ENCODE peak calls at places on chromosomes 12 and 14, in nine cellular contexts. One of them, this sample, is unnamed.
A peak's percentile ranks its signal among the peaks of the same experiment; 100 is the strongest.

GRCh38 chr12:46774011-46774633 is 51.7 kb downstream of the SLC38A4 start:
- DNase-seq in G401: no peak
- DNase-seq in HEK293T: no peak
- DNase-seq in stimulated activated CD4-positive, alpha-beta T cell treated with anti-CD3 and anti-CD28 coated beads, TNF-alpha, amount 100 ng/mL, for 4 hours: no peak
- DNase-seq in aorta: no peak
- DNase-seq in IMR-90: peak; percentile 48
- DNase-seq in cortex of kidney: no peak
- DNase-seq in mesothelial cell of epicardium: no peak
- DNase-seq in mesendoderm: no peak
- DNase-seq in this sample: no peak

GRCh38 chr12:3741882-3742672 is 10.8 kb downstream of the CRACR2A start:
- DNase-seq in G401: no peak
- DNase-seq in HEK293T: no peak
- DNase-seq in stimulated activated CD4-positive, alpha-beta T cell treated with anti-CD3 and anti-CD28 coated beads, TNF-alpha, amount 100 ng/mL, for 4 hours: no peak
- DNase-seq in aorta: no peak
- DNase-seq in IMR-90: no peak
- DNase-seq in cortex of kidney: no peak
- DNase-seq in mesothelial cell of epicardium: no peak
- DNase-seq in mesendoderm: no peak
- DNase-seq in this sample: no peak

GRCh38 chr12:105166736-105167135 is 59.2 kb downstream of the WASHC4 start:
- DNase-seq in G401: no peak
- DNase-seq in HEK293T: no peak
- DNase-seq in stimulated activated CD4-positive, alpha-beta T cell treated with anti-CD3 and anti-CD28 coated beads, TNF-alpha, amount 100 ng/mL, for 4 hours: no peak
- DNase-seq in aorta: no peak
- DNase-seq in IMR-90: peak; percentile 54
- DNase-seq in cortex of kidney: no peak
- DNase-seq in mesothelial cell of epicardium: no peak
- DNase-seq in mesendoderm: no peak
- DNase-seq in this sample: no peak

GRCh38 chr14:29521526-29522137 is 406.0 kb downstream of the PRKD1 start:
- DNase-seq in G401: no peak
- DNase-seq in HEK293T: peak; percentile 21
- DNase-seq in stimulated activated CD4-positive, alpha-beta T cell treated with anti-CD3 and anti-CD28 coated beads, TNF-alpha, amount 100 ng/mL, for 4 hours: no peak
- DNase-seq in aorta: no peak
- DNase-seq in IMR-90: peak; percentile 6
- DNase-seq in cortex of kidney: no peak
- DNase-seq in mesothelial cell of epicardium: no peak
- DNase-seq in mesendoderm: peak; percentile 60
- DNase-seq in this sample: no peak

GRCh38 chr12:30219047-30219446 is 435.3 kb upstream of the TMTC1 start:
- DNase-seq in G401: no peak
- DNase-seq in HEK293T: no peak
- DNase-seq in stimulated activated CD4-positive, alpha-beta T cell treated with anti-CD3 and anti-CD28 coated beads, TNF-alpha, amount 100 ng/mL, for 4 hours: no peak
- DNase-seq in aorta: no peak
- DNase-seq in IMR-90: peak; percentile 22
- DNase-seq in cortex of kidney: no peak
- DNase-seq in mesothelial cell of epicardium: no peak
- DNase-seq in mesendoderm: no peak
- DNase-seq in this sample: no peak

GRCh38 chr14:62501021-62501750 is 544.1 kb downstream of the KCNH5 start:
- DNase-seq in G401: no peak
- DNase-seq in HEK293T: no peak
- DNase-seq in stimulated activated CD4-positive, alpha-beta T cell treated with anti-CD3 and anti-CD28 coated beads, TNF-alpha, amount 100 ng/mL, for 4 hours: no peak
- DNase-seq in aorta: no peak
- DNase-seq in IMR-90: no peak
- DNase-seq in cortex of kidney: no peak
- DNase-seq in mesothelial cell of epicardium: no peak
- DNase-seq in mesendoderm: no peak
- DNase-seq in this sample: no peak

GRCh38 chr12:6551496-6552139 is 4.2 kb downstream of the IFFO1 start:
- DNase-seq in G401: no peak
- DNase-seq in HEK293T: no peak
- DNase-seq in stimulated activated CD4-positive, alpha-beta T cell treated with anti-CD3 and anti-CD28 coated beads, TNF-alpha, amount 100 ng/mL, for 4 hours: no peak
- DNase-seq in aorta: no peak
- DNase-seq in IMR-90: peak; percentile 72
- DNase-seq in cortex of kidney: no peak
- DNase-seq in mesothelial cell of epicardium: no peak
- DNase-seq in mesendoderm: peak; percentile 67
- DNase-seq in this sample: no peak

GRCh38 chr12:121455766-121456420 is 56.0 kb downstream of the RNF34 start:
- DNase-seq in G401: no peak
- DNase-seq in HEK293T: no peak
- DNase-seq in stimulated activated CD4-positive, alpha-beta T cell treated with anti-CD3 and anti-CD28 coated beads, TNF-alpha, amount 100 ng/mL, for 4 hours: no peak
- DNase-seq in aorta: peak; percentile 64
- DNase-seq in IMR-90: no peak
- DNase-seq in cortex of kidney: no peak
- DNase-seq in mesothelial cell of epicardium: no peak
- DNase-seq in mesendoderm: no peak
- DNase-seq in this sample: no peak

GRCh38 chr12:105705765-105706164 is 375.3 kb downstream of the C12orf75 start:
- DNase-seq in G401: peak; percentile 76
- DNase-seq in HEK293T: peak; percentile 43
- DNase-seq in stimulated activated CD4-positive, alpha-beta T cell treated with anti-CD3 and anti-CD28 coated beads, TNF-alpha, amount 100 ng/mL, for 4 hours: no peak
- DNase-seq in aorta: no peak
- DNase-seq in IMR-90: peak; percentile 67
- DNase-seq in cortex of kidney: no peak
- DNase-seq in mesothelial cell of epicardium: peak; percentile 27
- DNase-seq in mesendoderm: peak; percentile 73
- DNase-seq in this sample: peak; percentile 79

GRCh38 chr14:79502101-79502750 is 709.1 kb downstream of the DIO2 start:
- DNase-seq in G401: peak; percentile 40
- DNase-seq in HEK293T: no peak
- DNase-seq in stimulated activated CD4-positive, alpha-beta T cell treated with anti-CD3 and anti-CD28 coated beads, TNF-alpha, amount 100 ng/mL, for 4 hours: no peak
- DNase-seq in aorta: no peak
- DNase-seq in IMR-90: no peak
- DNase-seq in cortex of kidney: no peak
- DNase-seq in mesothelial cell of epicardium: no peak
- DNase-seq in mesendoderm: peak; percentile 64
- DNase-seq in this sample: no peak

GRCh38 chr14:35254736-35255135 is 37.4 kb upstream of the PSMA6 start:
- DNase-seq in G401: no peak
- DNase-seq in HEK293T: no peak
- DNase-seq in stimulated activated CD4-positive, alpha-beta T cell treated with anti-CD3 and anti-CD28 coated beads, TNF-alpha, amount 100 ng/mL, for 4 hours: no peak
- DNase-seq in aorta: no peak
- DNase-seq in IMR-90: no peak
- DNase-seq in cortex of kidney: no peak
- DNase-seq in mesothelial cell of epicardium: no peak
- DNase-seq in mesendoderm: no peak
- DNase-seq in this sample: no peak

GRCh38 chr12:84763112-84763511 is 149.5 kb downstream of the SLC6A15 start:
- DNase-seq in G401: no peak
- DNase-seq in HEK293T: no peak
- DNase-seq in stimulated activated CD4-positive, alpha-beta T cell treated with anti-CD3 and anti-CD28 coated beads, TNF-alpha, amount 100 ng/mL, for 4 hours: no peak
- DNase-seq in aorta: no peak
- DNase-seq in IMR-90: peak; percentile 49
- DNase-seq in cortex of kidney: no peak
- DNase-seq in mesothelial cell of epicardium: no peak
- DNase-seq in mesendoderm: no peak
- DNase-seq in this sample: no peak

GRCh38 chr12:126069549-126070165 is 1004.4 kb downstream of the AACS start:
- DNase-seq in G401: peak; percentile 4
- DNase-seq in HEK293T: peak; percentile 47
- DNase-seq in stimulated activated CD4-positive, alpha-beta T cell treated with anti-CD3 and anti-CD28 coated beads, TNF-alpha, amount 100 ng/mL, for 4 hours: no peak
- DNase-seq in aorta: no peak
- DNase-seq in IMR-90: peak; percentile 13
- DNase-seq in cortex of kidney: no peak
- DNase-seq in mesothelial cell of epicardium: no peak
- DNase-seq in mesendoderm: peak; percentile 82
- DNase-seq in this sample: no peak

GRCh38 chr12:120709976-120710804 is at the start of gene UNC119B:
- DNase-seq in G401: peak; percentile 62
- DNase-seq in HEK293T: peak; percentile 83
- DNase-seq in stimulated activated CD4-positive, alpha-beta T cell treated with anti-CD3 and anti-CD28 coated beads, TNF-alpha, amount 100 ng/mL, for 4 hours: peak; percentile 62
- DNase-seq in aorta: peak; percentile 93
- DNase-seq in IMR-90: peak; percentile 33
- DNase-seq in cortex of kidney: no peak
- DNase-seq in mesothelial cell of epicardium: peak; percentile 73
- DNase-seq in mesendoderm: peak; percentile 74
- DNase-seq in this sample: no peak

GRCh38 chr12:122830517-122831214 is 4.6 kb upstream of the HIP1R start:
- DNase-seq in G401: no peak
- DNase-seq in HEK293T: no peak
- DNase-seq in stimulated activated CD4-positive, alpha-beta T cell treated with anti-CD3 and anti-CD28 coated beads, TNF-alpha, amount 100 ng/mL, for 4 hours: no peak
- DNase-seq in aorta: no peak
- DNase-seq in IMR-90: peak; percentile 81
- DNase-seq in cortex of kidney: no peak
- DNase-seq in mesothelial cell of epicardium: no peak
- DNase-seq in mesendoderm: peak; percentile 59
- DNase-seq in this sample: no peak

GRCh38 chr12:94710933-94711332 is 60.6 kb upstream of the TMCC3 start:
- DNase-seq in G401: peak; percentile 17
- DNase-seq in HEK293T: peak; percentile 53
- DNase-seq in stimulated activated CD4-positive, alpha-beta T cell treated with anti-CD3 and anti-CD28 coated beads, TNF-alpha, amount 100 ng/mL, for 4 hours: no peak
- DNase-seq in aorta: no peak
- DNase-seq in IMR-90: peak; percentile 4
- DNase-seq in cortex of kidney: no peak
- DNase-seq in mesothelial cell of epicardium: no peak
- DNase-seq in mesendoderm: peak; percentile 60
- DNase-seq in this sample: peak; percentile 39

GRCh38 chr12:106879612-106880011 is 76.1 kb upstream of the TMEM263 start:
- DNase-seq in G401: no peak
- DNase-seq in HEK293T: no peak
- DNase-seq in stimulated activated CD4-positive, alpha-beta T cell treated with anti-CD3 and anti-CD28 coated beads, TNF-alpha, amount 100 ng/mL, for 4 hours: no peak
- DNase-seq in aorta: no peak
- DNase-seq in IMR-90: no peak
- DNase-seq in cortex of kidney: no peak
- DNase-seq in mesothelial cell of epicardium: no peak
- DNase-seq in mesendoderm: no peak
- DNase-seq in this sample: no peak

GRCh38 chr12:3770891-3771290 is 18.0 kb upstream of the CRACR2A start:
- DNase-seq in G401: no peak
- DNase-seq in HEK293T: no peak
- DNase-seq in stimulated activated CD4-positive, alpha-beta T cell treated with anti-CD3 and anti-CD28 coated beads, TNF-alpha, amount 100 ng/mL, for 4 hours: no peak
- DNase-seq in aorta: no peak
- DNase-seq in IMR-90: peak; percentile 61
- DNase-seq in cortex of kidney: no peak
- DNase-seq in mesothelial cell of epicardium: no peak
- DNase-seq in mesendoderm: no peak
- DNase-seq in this sample: no peak

GRCh38 chr14:52906141-52906601 is 44.7 kb downstream of the FERMT2 start:
- DNase-seq in G401: no peak
- DNase-seq in HEK293T: no peak
- DNase-seq in stimulated activated CD4-positive, alpha-beta T cell treated with anti-CD3 and anti-CD28 coated beads, TNF-alpha, amount 100 ng/mL, for 4 hours: no peak
- DNase-seq in aorta: no peak
- DNase-seq in IMR-90: peak; percentile 93
- DNase-seq in cortex of kidney: no peak
- DNase-seq in mesothelial cell of epicardium: no peak
- DNase-seq in mesendoderm: no peak
- DNase-seq in this sample: no peak